ENCODE peak calls at places on chromosomes 3 and 15, in ten cellular contexts. H is testis, Y is upper lobe of left lung, V is Peyer's patch, Z is ascending aorta, L is sigmoid colon, W is progenitor cell of endocrine pancreas, F is MCF 10A, Q is stomach, N is GM06990. O is an unnamed sample.

GRCh38 chr15:75775296-75776074 is 62.8 kb upstream of the CSPG4 start:
- DNase-seq in W (no peak), L (no peak), H (no peak), N (no peak), Q (no peak), F (peak; percentile 30), V (no peak), Z (peak; percentile 39), Y (no peak), O (no peak)

GRCh38 chr15:64856429-64857145 is 14.9 kb downstream of the PLEKHO2 start:
- DNase-seq in V (no peak), Q (no peak), H (peak; percentile 90), Z (peak; percentile 79), Y (no peak), F (no peak), N (no peak), L (peak; percentile 83), W (no peak), O (no peak)

GRCh38 chr15:88586401-88587162 is 34.6 kb upstream of the AEN start:
- DNase-seq in Z (no peak), Q (no peak), V (no peak), F (no peak), L (no peak), N (no peak), W (no peak), Y (no peak), H (no peak), O (no peak)

GRCh38 chr15:74327756-74328155 is 39.7 kb downstream of the CYP11A1 start:
- DNase-seq in W (no peak), H (no peak), F (no peak), L (no peak), V (no peak), N (no peak), Y (no peak), Z (no peak), Q (no peak), O (no peak)

GRCh38 chr3:9890249-9891071 is at the start of gene JAGN1:
- DNase-seq in F (peak; percentile 90), W (peak; percentile 73), V (peak; percentile 96), Z (peak; percentile 93), N (peak; percentile 93), Q (peak; percentile 92), L (peak; percentile 95), Y (peak; percentile 95), H (peak; percentile 94), O (peak; percentile 94)

GRCh38 chr3:173624086-173624485 is 226.5 kb downstream of the NLGN1 start:
- DNase-seq in W (no peak), N (no peak), V (no peak), H (no peak), Q (no peak), F (no peak), Y (no peak), L (no peak), Z (no peak), O (no peak)

GRCh38 chr3:140834266-140835037 is 107.2 kb upstream of the SLC25A36 start:
- DNase-seq in N (no peak), W (no peak), Q (no peak), V (no peak), F (peak; percentile 61), H (no peak), Y (no peak), L (no peak), Z (no peak), O (no peak)

GRCh38 chr15:64635486-64635815 is 139.9 kb downstream of the RBPMS2 start:
- DNase-seq in N (no peak), Q (peak; percentile 44), L (peak; percentile 68), V (no peak), W (no peak), Z (no peak), F (peak; percentile 57), H (peak; percentile 43), Y (no peak), O (no peak)

GRCh38 chr15:40595219-40595618 is 1.2 kb downstream of the KNL1 start:
- DNase-seq in Q (no peak), N (no peak), F (no peak), Z (no peak), L (no peak), H (no peak), W (no peak), V (no peak), Y (no peak), O (no peak)

GRCh38 chr3:151818361-151818760 is 4.4 kb downstream of the AADAC start:
- DNase-seq in V (no peak), L (no peak), N (no peak), Z (no peak), W (no peak), F (no peak), H (no peak), Y (no peak), Q (no peak), O (no peak)

GRCh38 chr3:124800511-124801374 is 70.5 kb downstream of the UMPS start:
- DNase-seq in F (no peak), Y (no peak), Q (no peak), N (no peak), H (peak; percentile 93), L (no peak), Z (no peak), W (no peak), V (peak; percentile 35), O (no peak)

GRCh38 chr15:87722941-87723691 is 533.4 kb downstream of the NTRK3 start:
- DNase-seq in N (no peak), W (no peak), L (no peak), Y (no peak), V (no peak), Z (no peak), F (no peak), H (no peak), Q (no peak), O (no peak)

GRCh38 chr3:23761440-23761896 is 44.3 kb upstream of the UBE2E1 start:
- DNase-seq in W (no peak), V (no peak), L (no peak), H (no peak), N (peak; percentile 52), Z (no peak), Q (no peak), Y (no peak), F (peak; percentile 66), O (peak; percentile 44)

GRCh38 chr15:67721996-67722395 is 103.3 kb upstream of the SKOR1 start:
- DNase-seq in Y (no peak), W (no peak), Z (no peak), L (no peak), H (no peak), F (no peak), Q (no peak), V (no peak), N (no peak), O (no peak)

GRCh38 chr15:41493205-41493901 is at the start of gene ITPKA:
- DNase-seq in Q (peak; percentile 86), Z (peak; percentile 83), W (peak; percentile 48), Y (peak; percentile 95), V (peak; percentile 97), F (peak; percentile 68), L (peak; percentile 86), H (peak; percentile 85), N (peak; percentile 82), O (peak; percentile 96)

GRCh38 chr3:13790376-13791219 is 89.3 kb downstream of the WNT7A start:
- DNase-seq in V (peak; percentile 25), N (no peak), H (no peak), F (no peak), W (no peak), Q (no peak), L (no peak), Y (peak; percentile 41), Z (no peak), O (no peak)

GRCh38 chr3:142987080-142987700 is 14.2 kb upstream of the U2SURP start:
- DNase-seq in W (no peak), Q (no peak), H (no peak), F (peak; percentile 54), Y (no peak), Z (no peak), N (peak; percentile 27), L (no peak), V (no peak), O (peak; percentile 53)

GRCh38 chr3:55167586-55168317 is 239.9 kb upstream of the LRTM1 start:
- DNase-seq in L (no peak), Z (no peak), Q (no peak), N (no peak), V (no peak), W (no peak), Y (no peak), F (peak; percentile 86), H (no peak), O (no peak)

GRCh38 chr3:78644847-78645246 is 1123.0 kb downstream of the ROBO1 start:
- DNase-seq in Z (no peak), L (no peak), H (no peak), F (no peak), W (no peak), N (no peak), V (no peak), Q (no peak), Y (no peak), O (no peak)
- TF ChIP-seq CTCF in Z (no peak), L (no peak), H (no peak), F (no peak), W (no peak), N (no peak), V (no peak), Q (no peak), Y (no peak), O (no peak)

GRCh38 chr3:134312873-134313838 is 61.1 kb downstream of the AMOTL2 start:
- DNase-seq in W (peak; percentile 65), N (no peak), L (peak; percentile 91), V (peak; percentile 77), Z (peak; percentile 85), H (peak; percentile 65), Y (peak; percentile 93), F (no peak), Q (peak; percentile 81), O (no peak)
- TF ChIP-seq CTCF in W (peak; percentile 62), N (no peak), L (no peak), V (peak; percentile 17), Z (no peak), H (no peak), Y (peak; percentile 24), F (no peak), Q (no peak), O (peak; percentile 14)

DNA sequence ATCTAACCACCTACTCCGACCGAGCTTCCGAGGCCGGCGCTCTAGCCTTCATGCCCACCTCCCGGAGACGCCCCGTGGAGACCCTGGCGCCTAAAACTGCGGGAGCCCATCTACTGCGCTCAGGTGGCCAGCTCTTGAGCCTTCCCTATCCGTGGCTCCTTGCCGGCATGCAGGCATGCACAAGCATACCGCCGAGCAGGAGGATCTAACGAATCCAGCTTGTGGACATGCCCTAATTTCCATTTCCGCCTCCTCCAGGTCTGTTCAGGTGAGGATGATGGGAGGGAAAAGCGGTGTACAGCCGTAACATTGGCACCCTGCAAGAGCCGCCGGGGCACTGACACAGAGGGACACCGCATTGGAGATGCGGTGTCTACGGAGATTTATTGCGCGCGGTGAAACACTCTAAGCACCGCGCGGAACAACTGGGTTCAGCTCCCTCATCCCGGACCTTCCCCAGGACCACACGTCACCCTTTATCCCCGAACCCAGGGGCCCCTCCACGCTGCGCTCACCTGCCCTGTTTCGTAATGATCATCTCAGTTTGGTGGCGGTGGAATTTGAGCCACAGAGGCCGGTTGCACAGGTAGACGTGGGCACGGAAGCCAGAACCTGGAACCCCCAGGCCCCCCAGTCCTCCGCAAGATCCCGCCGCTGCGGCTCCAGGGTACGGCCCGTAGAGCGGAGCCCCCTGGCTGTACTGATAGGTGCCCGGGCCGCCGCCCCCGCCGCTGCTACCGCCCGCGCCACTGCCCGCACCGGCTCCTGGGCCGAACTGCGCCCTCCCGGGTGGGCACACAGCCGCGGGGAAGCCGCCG is 1.0 kb downstream of the EOMES start:
- DNase-seq in V (no peak), F (peak; percentile 62), Q (no peak), Z (no peak), W (no peak), H (no peak), L (no peak), Y (peak; percentile 88), N (peak; percentile 47), O (no peak)
- TF ChIP-seq CTCF in V (peak; percentile 27), F (no peak), Q (no peak), Z (no peak), W (no peak), H (no peak), L (no peak), Y (no peak), N (no peak), O (peak; percentile 58)

GRCh38 chr15:33007295-33007855 is 187.1 kb downstream of the FMN1 start:
- DNase-seq in F (peak; percentile 46), Y (no peak), V (no peak), W (no peak), Z (no peak), L (no peak), H (no peak), Q (no peak), N (no peak), O (no peak)
- TF ChIP-seq CTCF in F (no peak), Y (no peak), V (no peak), W (peak; percentile 30), Z (no peak), L (no peak), H (no peak), Q (no peak), N (no peak), O (no peak)

O was measured in GM13977.